ENCODE peak calls at places on chromosomes 12 and 14, in six cellular contexts. U is LoVo; Z is stimulated activated CD4-positive, alpha-beta T cell treated with anti-CD3 and anti-CD28 coated beads, Interleukin-4, amount 100 ng/mL, for 4 hours; B is ELR; I is BE2C; S is NAMALWA. V is an unnamed sample.
A peak's percentile ranks its signal among the peaks of the same experiment; 100 is the strongest.

GRCh38 chr14:99707921-99708320 is 23.8 kb downstream of the CYP46A1 start:
- DNase-seq in S (no peak), Z (no peak), B (no peak), I (no peak), U (no peak), V (no peak)

GRCh38 chr12:39503445-39503844 is 60.5 kb upstream of the KIF21A start:
- DNase-seq in U (peak; percentile 19), Z (no peak), I (no peak), S (no peak), B (peak; percentile 74), V (no peak)

GRCh38 chr12:1413930-1414329 is 180.5 kb downstream of the FBXL14 start:
- DNase-seq in B (no peak), Z (no peak), S (no peak), I (no peak), U (no peak), V (no peak)

GRCh38 chr12:75526655-75527511 is 15.5 kb upstream of the KRR1 start:
- DNase-seq in S (peak; percentile 78), I (peak; percentile 23), U (peak; percentile 78), Z (no peak), B (peak; percentile 81), V (peak; percentile 68)

GRCh38 chr12:93786669-93787397 is 109.7 kb downstream of the CRADD start:
- DNase-seq in B (peak; percentile 80), I (no peak), Z (no peak), S (no peak), U (peak; percentile 19), V (peak; percentile 21)

GRCh38 chr14:104797112-104798044 is 1.8 kb upstream of the AKT1 start:
- DNase-seq in B (no peak), S (peak; percentile 76), U (no peak), I (peak; percentile 86), Z (no peak), V (peak; percentile 60)

GRCh38 chr12:95130096-95130495 is 56.7 kb upstream of the NR2C1 start:
- DNase-seq in S (no peak), I (no peak), B (peak; percentile 4), Z (no peak), U (no peak), V (no peak)

GRCh38 chr14:52370406-52370911 is 56.3 kb downstream of the PTGER2 start:
- DNase-seq in B (no peak), Z (no peak), S (no peak), U (no peak), I (no peak), V (no peak)

GRCh38 chr12:1805441-1806081 is 14.8 kb upstream of the LRTM2 start:
- DNase-seq in B (no peak), U (no peak), S (no peak), Z (no peak), I (peak; percentile 7), V (no peak)

GRCh38 chr14:80356413-80356812 is 145.1 kb upstream of the DIO2 start:
- DNase-seq in B (peak; percentile 42), U (no peak), S (peak; percentile 27), I (no peak), Z (no peak), V (no peak)

GRCh38 chr12:81896771-81897170 is 137.6 kb upstream of the PPFIA2 start:
- DNase-seq in I (no peak), B (peak; percentile 0), S (peak; percentile 5), U (no peak), Z (no peak), V (no peak)

GRCh38 chr12:31118831-31119530 is 45.3 kb downstream of the DDX11 start:
- DNase-seq in Z (no peak), I (no peak), S (peak; percentile 71), U (peak; percentile 15), B (peak; percentile 40), V (peak; percentile 90)

GRCh38 chr14:53668861-53669260 is 287.8 kb downstream of the BMP4 start:
- DNase-seq in B (no peak), U (no peak), S (no peak), I (no peak), Z (no peak), V (no peak)

GRCh38 chr12:32418903-32419519 is 19.7 kb downstream of the FGD4 start:
- DNase-seq in B (no peak), U (no peak), S (no peak), Z (no peak), I (no peak), V (no peak)

GRCh38 chr12:9947674-9948073 is 15.5 kb upstream of the CLEC2A start:
- DNase-seq in S (no peak), Z (no peak), U (no peak), I (no peak), B (no peak), V (no peak)

GRCh38 chr14:49962616-49963015 is 69.7 kb downstream of the ARF6 start:
- DNase-seq in I (no peak), Z (peak; percentile 61), S (no peak), B (peak; percentile 34), U (peak; percentile 79), V (no peak)

GRCh38 chr14:90592655-90593054 is 195.8 kb downstream of the CALM1 start:
- DNase-seq in S (no peak), Z (no peak), B (no peak), U (no peak), I (no peak), V (no peak)

GRCh38 chr14:42930058-42930457 is 1323.4 kb downstream of the LRFN5 start:
- DNase-seq in I (no peak), B (no peak), S (peak; percentile 0), U (no peak), Z (no peak), V (no peak)

GRCh38 chr12:110661337-110661972 is 27.5 kb downstream of the HVCN1 start:
- DNase-seq in I (no peak), B (no peak), Z (peak; percentile 29), U (no peak), S (peak; percentile 92), V (no peak)

GRCh38 chr12:79566452-79566851 is 124.3 kb downstream of the PAWR start:
- DNase-seq in I (no peak), U (peak; percentile 56), B (no peak), Z (no peak), S (no peak), V (no peak)

GRCh38 chr14:103104654-103105511 is 10.4 kb downstream of the EXOC3L4 start:
- DNase-seq in S (peak; percentile 61), B (peak; percentile 53), I (peak; percentile 78), Z (peak; percentile 77), U (peak; percentile 54), V (no peak)

GRCh38 chr14:72479471-72479931 is 414.4 kb downstream of the DPF3 start:
- DNase-seq in Z (no peak), B (no peak), U (no peak), S (no peak), I (no peak), V (no peak)

GRCh38 chr12:28026701-28027100 is 54.2 kb upstream of the PTHLH start:
- DNase-seq in B (peak; percentile 86), Z (no peak), I (peak; percentile 37), S (no peak), U (no peak), V (no peak)

GRCh38 chr12:47816646-47817271 is 2.9 kb downstream of the HDAC7 start:
- DNase-seq in I (peak; percentile 44), Z (no peak), U (no peak), S (no peak), B (no peak), V (no peak)

GRCh38 chr14:92534863-92535654 is 21.5 kb downstream of the RIN3 start:
- DNase-seq in S (no peak), I (no peak), Z (no peak), U (no peak), B (no peak), V (no peak)

GRCh38 chr14:77055981-77056380 is 27.5 kb upstream of the IRF2BPL start:
- DNase-seq in U (no peak), Z (no peak), B (no peak), S (no peak), I (no peak), V (no peak)

GRCh38 chr14:68734231-68734732 is 58.6 kb downstream of the ZFP36L1 start:
- DNase-seq in B (peak; percentile 33), I (no peak), Z (peak; percentile 11), U (no peak), S (no peak), V (no peak)

GRCh38 chr14:100684154-100684553 is 42.5 kb upstream of the DLK1 start:
- DNase-seq in Z (no peak), U (no peak), S (no peak), B (no peak), I (no peak), V (no peak)

GRCh38 chr12:19885092-19885813 is 446.0 kb downstream of the AEBP2 start:
- DNase-seq in S (no peak), B (no peak), Z (no peak), U (no peak), I (no peak), V (no peak)

GRCh38 chr12:93847517-93848452 is 170.6 kb downstream of the CRADD start:
- DNase-seq in S (peak; percentile 85), Z (no peak), I (no peak), B (peak; percentile 7), U (no peak), V (no peak)

V was measured in SK-N-DZ.